ENCODE peak calls at places on chromosomes 16 and 17, in eight cellular contexts. C is heart right ventricle; F is iris pigment epithelial cell; D is NCI-H69; X is PC-3; K is activated CD4-positive, alpha-beta memory T cell treated with anti-CD3 and anti-CD28 coated beads, Interleukin-2, amount 10 ng/mL, durations not matched to agents 7 days and 5 days; E is activated naive CD8-positive, alpha-beta T cell treated with anti-CD3 and anti-CD28 coated beads for 36 hours; J is PC-9. U is an unnamed sample.

GRCh38 chr17:1143573-1143972 is 36.2 kb downstream of the ABR start:
- DNase-seq in C (no peak), F (no peak), D (peak), X (no peak), K (no peak), E (no peak), J (no peak), U (peak)

GRCh38 chr17:47693667-47694017 is 319 bp upstream of the TBKBP1 start:
- DNase-seq in C (no peak), F (no peak), D (no peak), X (no peak), K (no peak), E (no peak), J (no peak), U (no peak)

GRCh38 chr16:72768611-72769010 is 279.3 kb downstream of the ZFHX3 start:
- DNase-seq in C (no peak), F (no peak), D (no peak), X (no peak), K (no peak), E (no peak), J (no peak), U (no peak)

GRCh38 chr17:64638552-64639198 is 23.4 kb downstream of the SMURF2 start:
- DNase-seq in C (no peak), F (peak), D (no peak), X (no peak), K (no peak), E (no peak), J (no peak), U (no peak)

GRCh38 chr16:81900456-81900855 is 110.8 kb downstream of the SDR42E1 start:
- DNase-seq in C (no peak), F (no peak), D (no peak), X (no peak), K (no peak), E (no peak), J (no peak), U (no peak)

GRCh38 chr16:82671743-82672142 is 45.0 kb downstream of the CDH13 start:
- DNase-seq in C (no peak), F (no peak), D (peak), X (peak), K (peak), E (no peak), J (no peak), U (no peak)

GRCh38 chr17:4074831-4075495 is 67.9 kb downstream of the ZZEF1 start:
- DNase-seq in C (no peak), F (peak), D (peak), X (peak), K (no peak), E (no peak), J (peak), U (peak)

GRCh38 chr17:5557990-5558389 is 26.3 kb downstream of the NLRP1 start:
- DNase-seq in C (no peak), F (no peak), D (no peak), X (no peak), K (no peak), E (no peak), J (no peak), U (no peak)

GRCh38 chr17:67042104-67042899 is 2.1 kb upstream of the CACNG1 start:
- DNase-seq in C (no peak), F (no peak), D (peak), X (no peak), K (no peak), E (no peak), J (no peak), U (no peak)

GRCh38 chr16:55502801-55503366 is 6.0 kb upstream of the LPCAT2 start:
- DNase-seq in C (peak), F (peak), D (peak), X (peak), K (no peak), E (no peak), J (peak), U (no peak)

GRCh38 chr17:78884148-78884870 is 18.7 kb downstream of the CEP295NL start:
- DNase-seq in C (no peak), F (no peak), D (no peak), X (no peak), K (no peak), E (no peak), J (no peak), U (no peak)

GRCh38 chr17:48051706-48052486 is 3.7 kb downstream of the NFE2L1 start:
- DNase-seq in C (peak), F (peak), D (peak), X (no peak), K (no peak), E (no peak), J (peak), U (peak)

GRCh38 chr16:72291531-72291981 is 119.6 kb upstream of the PMFBP1 start:
- DNase-seq in C (no peak), F (peak), D (no peak), X (peak), K (no peak), E (no peak), J (peak), U (peak)

GRCh38 chr17:1259910-1260389 is 10.3 kb upstream of the BHLHA9 start:
- DNase-seq in C (no peak), F (no peak), D (peak), X (no peak), K (no peak), E (no peak), J (no peak), U (peak)

GRCh38 chr16:84266451-84266850 is 26.6 kb upstream of the KCNG4 start:
- DNase-seq in C (no peak), F (peak), D (peak), X (peak), K (peak), E (peak), J (peak), U (peak)

GRCh38 chr17:27232328-27232727 is 61.6 kb upstream of the WSB1 start:
- DNase-seq in C (no peak), F (no peak), D (no peak), X (no peak), K (no peak), E (no peak), J (no peak), U (no peak)

GRCh38 chr17:7839890-7840260 is 5.9 kb downstream of the KDM6B start:
- DNase-seq in C (no peak), F (peak), D (peak), X (no peak), K (no peak), E (peak), J (no peak), U (peak)

GRCh38 chr16:1159325-1159972 is 6.5 kb downstream of the CACNA1H start:
- DNase-seq in C (no peak), F (no peak), D (no peak), X (no peak), K (no peak), E (no peak), J (no peak), U (no peak)

GRCh38 chr17:57629470-57629869 is 115.6 kb downstream of the CCDC182 start:
- DNase-seq in C (no peak), F (no peak), D (no peak), X (no peak), K (no peak), E (no peak), J (no peak), U (no peak)

GRCh38 chr16:87216148-87216823 is 100.9 kb downstream of the C16orf95 start:
- DNase-seq in C (no peak), F (no peak), D (no peak), X (peak), K (no peak), E (no peak), J (no peak), U (no peak)

GRCh38 chr17:79573196-79573929 is 37.5 kb downstream of the RBFOX3 start:
- DNase-seq in C (no peak), F (no peak), D (no peak), X (peak), K (no peak), E (no peak), J (no peak), U (no peak)

GRCh38 chr17:56756536-56756935 is 77.2 kb downstream of the C17orf67 start:
- DNase-seq in C (no peak), F (peak), D (no peak), X (peak), K (no peak), E (no peak), J (no peak), U (no peak)

GRCh38 chr16:13076878-13077277 is 175.5 kb downstream of the SHISA9 start:
- DNase-seq in C (no peak), F (no peak), D (no peak), X (no peak), K (no peak), E (no peak), J (no peak), U (no peak)

GRCh38 chr16:19967963-19968362 is 83.3 kb upstream of the GPRC5B start:
- DNase-seq in C (no peak), F (no peak), D (no peak), X (no peak), K (no peak), E (no peak), J (no peak), U (no peak)

GRCh38 chr17:80389011-80389995 is 25.7 kb upstream of the ENDOV start:
- DNase-seq in C (no peak), F (peak), D (no peak), X (no peak), K (no peak), E (no peak), J (no peak), U (no peak)

GRCh38 chr16:57446530-57447141 is 549 bp downstream of the CIAPIN1 start:
- DNase-seq in C (no peak), F (peak), D (peak), X (peak), K (peak), E (peak), J (peak), U (peak)

GRCh38 chr16:78916928-78917545 is 683.5 kb downstream of the MAF start:
- DNase-seq in C (no peak), F (no peak), D (no peak), X (no peak), K (no peak), E (no peak), J (no peak), U (no peak)

GRCh38 chr17:38459556-38459955 is 31.3 kb downstream of the ARHGAP23 start:
- DNase-seq in C (no peak), F (no peak), D (peak), X (no peak), K (no peak), E (no peak), J (no peak), U (no peak)

GRCh38 chr17:1629647-1630310 is 1.1 kb upstream of the SLC43A2 start:
- DNase-seq in C (peak), F (peak), D (peak), X (peak), K (peak), E (peak), J (peak), U (peak)

GRCh38 chr16:77169650-77170236 is 21.2 kb upstream of the MON1B start:
- DNase-seq in C (no peak), F (peak), D (peak), X (peak), K (peak), E (peak), J (peak), U (peak)

GRCh38 chr16:81902025-81902424 is 109.2 kb downstream of the SDR42E1 start:
- DNase-seq in C (no peak), F (peak), D (no peak), X (peak), K (no peak), E (no peak), J (no peak), U (no peak)

GRCh38 chr16:13936596-13937081 is 16.7 kb downstream of the ERCC4 start:
- DNase-seq in C (no peak), F (peak), D (no peak), X (peak), K (no peak), E (no peak), J (no peak), U (peak)

GRCh38 chr17:6259899-6260298 is 175.0 kb downstream of the AIPL1 start:
- DNase-seq in C (no peak), F (no peak), D (no peak), X (no peak), K (no peak), E (no peak), J (no peak), U (no peak)

GRCh38 chr17:72840019-72840418 is 252.5 kb downstream of the SLC39A11 start:
- DNase-seq in C (no peak), F (no peak), D (no peak), X (no peak), K (no peak), E (no peak), J (no peak), U (no peak)

GRCh38 chr16:16073884-16074781 is 124.7 kb downstream of the ABCC1 start:
- DNase-seq in C (no peak), F (peak), D (no peak), X (no peak), K (no peak), E (no peak), J (peak), U (no peak)

GRCh38 chr17:4648741-4649140 is 7.3 kb upstream of the ALOX15 start:
- DNase-seq in C (no peak), F (no peak), D (peak), X (no peak), K (no peak), E (no peak), J (no peak), U (no peak)

GRCh38 chr16:16018705-16019104 is 69.3 kb downstream of the ABCC1 start:
- DNase-seq in C (no peak), F (peak), D (no peak), X (peak), K (no peak), E (no peak), J (no peak), U (no peak)